ENCODE peak calls at places on chromosome 18, in four cellular contexts. O, Q, E and I are unnamed samples.

GRCh38 chr18:7084766-7085080 is 32.9 kb downstream of the LAMA1 start:
- DNase-seq in E (no peak), Q (no peak), O (peak), I (peak)

GRCh38 chr18:67805261-67805660 is 288.7 kb upstream of the DSEL start:
- DNase-seq in Q (peak), E (peak), O (peak), I (no peak)

GRCh38 chr18:1488957-1489356 is 584.3 kb downstream of the ADCYAP1 start:
- DNase-seq in Q (no peak), O (no peak), E (no peak), I (peak)

GRCh38 chr18:79634186-79634585 is 45.4 kb upstream of the CTDP1 start:
- DNase-seq in Q (no peak), O (no peak), E (no peak), I (no peak)

GRCh38 chr18:49613141-49613641 is 51.3 kb downstream of the LIPG start:
- DNase-seq in E (no peak), O (no peak), Q (no peak), I (no peak)

GRCh38 chr18:23231340-23232021 is 96.2 kb downstream of the CABLES1 start:
- DNase-seq in Q (no peak), O (peak), E (no peak), I (peak)

GRCh38 chr18:21761471-21762115 is 21.0 kb downstream of the MIB1 start:
- DNase-seq in O (no peak), E (no peak), Q (no peak), I (no peak)

GRCh38 chr18:69684789-69685188 is 262.9 kb downstream of the CD226 start:
- DNase-seq in O (no peak), E (no peak), Q (no peak), I (no peak)

GRCh38 chr18:67854340-67854739 is 337.8 kb upstream of the DSEL start:
- DNase-seq in O (no peak), E (no peak), Q (no peak), I (no peak)

GRCh38 chr18:22363867-22364463 is 53.8 kb downstream of the CTAGE1 start:
- DNase-seq in O (peak), E (no peak), Q (no peak), I (peak)

GRCh38 chr18:74899554-74899953 is 301.9 kb downstream of the ZNF407 start:
- DNase-seq in Q (no peak), E (no peak), O (peak), I (peak)

GRCh38 chr18:59270689-59271257 is 2.5 kb downstream of the RAX start:
- DNase-seq in O (no peak), E (no peak), Q (peak), I (no peak)

GRCh38 chr18:60935046-60935445 is 398.2 kb upstream of the CDH20 start:
- DNase-seq in O (no peak), Q (no peak), E (no peak), I (no peak)

GRCh38 chr18:25896178-25896780 is 194.1 kb downstream of the SS18 start:
- DNase-seq in O (peak), Q (peak), E (peak), I (peak)

GRCh38 chr18:59918320-59918755 is 18.5 kb downstream of the PMAIP1 start:
- DNase-seq in Q (peak), E (peak), O (peak), I (peak)

GRCh38 chr18:78673516-78674321 is 305.9 kb upstream of the SALL3 start:
- DNase-seq in Q (no peak), O (no peak), E (no peak), I (no peak)

GRCh38 chr18:28574175-28574574 is 397.2 kb upstream of the CDH2 start:
- DNase-seq in E (no peak), O (no peak), Q (no peak), I (no peak)

GRCh38 chr18:22913861-22914260 is 19.3 kb upstream of the RBBP8 start:
- DNase-seq in O (peak), E (no peak), Q (no peak), I (no peak)

GRCh38 chr18:75220786-75221355 is 10.3 kb downstream of the TSHZ1 start:
- DNase-seq in O (peak), E (no peak), Q (no peak), I (no peak)

GRCh38 chr18:46723856-46724415 is 32.9 kb downstream of the ST8SIA5 start:
- DNase-seq in E (no peak), Q (no peak), O (no peak), I (no peak)

GRCh38 chr18:77765468-77765867 is 515.8 kb downstream of the GALR1 start:
- DNase-seq in Q (peak), E (peak), O (peak), I (peak)

GRCh38 chr18:60082790-60083189 is 183.0 kb downstream of the PMAIP1 start:
- DNase-seq in O (no peak), E (no peak), Q (no peak), I (no peak)

GRCh38 chr18:56606623-56607022 is 31.8 kb downstream of the TXNL1 start:
- DNase-seq in O (no peak), E (no peak), Q (no peak), I (no peak)

GRCh38 chr18:21820035-21820810 is 79.6 kb downstream of the MIB1 start:
- DNase-seq in E (peak), Q (no peak), O (peak), I (peak)

GRCh38 chr18:37476182-37476581 is 89.4 kb downstream of the CELF4 start:
- DNase-seq in E (peak), Q (peak), O (peak), I (peak)

GRCh38 chr18:4806342-4806741 is 351.2 kb upstream of the DLGAP1 start:
- DNase-seq in Q (no peak), E (no peak), O (no peak), I (no peak)

GRCh38 chr18:78521744-78522143 is 457.9 kb upstream of the SALL3 start:
- DNase-seq in E (no peak), Q (no peak), O (no peak), I (no peak)

GRCh38 chr18:33231474-33232317 is 208.8 kb downstream of the CCDC178 start:
- DNase-seq in Q (peak), O (peak), E (peak), I (peak)

GRCh38 chr18:76687271-76688006 is 134.9 kb upstream of the ZNF236 start:
- DNase-seq in E (no peak), O (peak), Q (no peak), I (peak)

GRCh38 chr18:63150942-63151421 is 168.6 kb downstream of the BCL2 start:
- DNase-seq in O (peak), Q (no peak), E (no peak), I (no peak)

GRCh38 chr18:74804677-74805076 is 207.0 kb downstream of the ZNF407 start:
- DNase-seq in Q (no peak), O (peak), E (no peak), I (no peak)

GRCh38 chr18:36496022-36496421 is 198.5 kb downstream of the FHOD3 start:
- DNase-seq in O (no peak), E (no peak), Q (no peak), I (no peak)

GRCh38 chr18:68083131-68083530 is 566.6 kb upstream of the DSEL start:
- DNase-seq in Q (no peak), O (peak), E (no peak), I (peak)

GRCh38 chr18:76446321-76446720 is 48.7 kb downstream of the ZNF516 start:
- DNase-seq in E (no peak), Q (no peak), O (no peak), I (no peak)

GRCh38 chr18:74590606-74591005 is 7.1 kb upstream of the ZNF407 start:
- DNase-seq in O (no peak), E (no peak), Q (no peak), I (no peak)

GRCh38 chr18:70636991-70637390 is 348.1 kb downstream of the SOCS6 start:
- DNase-seq in O (no peak), Q (no peak), E (no peak), I (peak)

GRCh38 chr18:22952525-22952924 is 19.4 kb downstream of the RBBP8 start:
- DNase-seq in O (no peak), E (no peak), Q (no peak), I (no peak)

GRCh38 chr18:64332851-64333250 is 184.0 kb upstream of the LINC00305 start:
- DNase-seq in E (no peak), Q (no peak), O (no peak), I (no peak)

GRCh38 chr18:64330976-64331375 is 182.1 kb upstream of the LINC00305 start:
- DNase-seq in O (no peak), E (no peak), Q (no peak), I (no peak)

GRCh38 chr18:64331419-64331818 is 182.5 kb upstream of the LINC00305 start:
- DNase-seq in Q (no peak), O (no peak), E (no peak), I (no peak)

GRCh38 chr18:64333584-64333983 is 184.7 kb upstream of the LINC00305 start:
- DNase-seq in O (peak), Q (no peak), E (no peak), I (peak)

GRCh38 chr18:64330161-64330560 is 181.3 kb upstream of the LINC00305 start:
- DNase-seq in Q (peak), E (peak), O (no peak), I (peak)
- TF ChIP-seq CTCF in Q (peak), E (no peak), O (no peak), I (no peak)

GRCh38 chr18:2905802-2906521 is 59.2 kb downstream of the EMILIN2 start:
- DNase-seq in Q (no peak), O (no peak), E (peak), I (no peak)

GRCh38 chr18:2908946-2909335 is 62.1 kb downstream of the EMILIN2 start:
- DNase-seq in Q (no peak), E (no peak), O (no peak), I (no peak)

GRCh38 chr18:2908166-2908945 is 61.5 kb downstream of the EMILIN2 start:
- DNase-seq in Q (no peak), E (no peak), O (no peak), I (no peak)

GRCh38 chr18:2907459-2908145 is 60.8 kb downstream of the EMILIN2 start:
- DNase-seq in Q (no peak), O (no peak), E (no peak), I (no peak)

GRCh38 chr18:2906522-2907458 is 60.0 kb downstream of the EMILIN2 start:
- DNase-seq in O (no peak), E (peak), Q (no peak), I (no peak)
- TF ChIP-seq CTCF in O (no peak), E (peak), Q (peak), I (no peak)

DNA sequence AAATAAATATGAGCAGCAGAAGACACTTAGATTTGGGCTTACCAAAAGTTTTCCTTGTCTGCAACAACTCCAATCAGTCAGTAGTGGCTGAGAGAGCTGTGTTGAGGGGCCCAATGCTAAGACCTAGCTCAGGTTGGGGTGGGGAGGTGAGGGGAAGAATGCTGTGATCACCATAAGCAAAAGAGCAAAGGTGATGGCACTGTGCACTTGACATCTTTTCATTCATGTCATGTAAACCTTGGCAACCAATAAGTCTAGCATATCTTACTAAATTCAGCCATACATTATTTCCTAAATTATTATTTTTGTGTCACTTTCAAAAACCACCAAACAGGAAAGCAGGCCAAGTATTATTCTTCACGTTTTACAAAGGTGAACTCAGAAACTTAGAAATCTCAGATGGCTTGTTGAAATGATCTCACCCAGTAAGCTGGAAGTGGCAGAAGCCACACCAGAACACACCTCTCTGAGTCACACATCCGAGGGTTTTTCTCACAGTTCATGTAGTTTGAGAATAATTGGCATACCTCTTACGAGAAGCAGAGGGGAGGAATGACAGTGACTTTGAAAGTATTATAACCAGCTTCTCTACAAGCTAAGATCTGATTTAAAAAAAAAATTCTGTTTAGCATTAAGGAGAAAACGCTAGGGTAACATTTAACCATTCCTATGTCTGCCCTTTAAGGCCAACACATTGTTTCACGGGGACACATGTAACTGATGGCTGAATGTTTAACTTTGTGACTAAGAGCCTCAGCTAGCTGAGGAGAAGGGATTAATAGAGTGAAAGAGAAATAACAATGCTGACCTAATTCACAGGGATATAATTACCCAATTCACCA is 43.3 kb upstream of the SETBP1 start:
- DNase-seq in O (peak), E (peak), Q (no peak), I (peak)
- TF ChIP-seq CTCF in O (no peak), E (no peak), Q (no peak), I (no peak)

GRCh38 chr18:35128675-35129074 is 87.5 kb downstream of the MAPRE2 start:
- DNase-seq in O (no peak), Q (no peak), E (no peak), I (no peak)

GRCh38 chr18:35131387-35132283 is 90.4 kb downstream of the MAPRE2 start:
- DNase-seq in O (no peak), E (no peak), Q (no peak), I (peak)

GRCh38 chr18:35130236-35130635 is 89.0 kb downstream of the MAPRE2 start:
- DNase-seq in Q (no peak), O (no peak), E (no peak), I (no peak)

GRCh38 chr18:35123811-35124210 is 82.6 kb downstream of the MAPRE2 start:
- DNase-seq in O (no peak), E (no peak), Q (no peak), I (no peak)

GRCh38 chr18:35127201-35127600 is 86.0 kb downstream of the MAPRE2 start:
- DNase-seq in Q (peak), E (peak), O (no peak), I (peak)
- TF ChIP-seq CTCF in Q (peak), E (no peak), O (no peak), I (no peak)

DNA sequence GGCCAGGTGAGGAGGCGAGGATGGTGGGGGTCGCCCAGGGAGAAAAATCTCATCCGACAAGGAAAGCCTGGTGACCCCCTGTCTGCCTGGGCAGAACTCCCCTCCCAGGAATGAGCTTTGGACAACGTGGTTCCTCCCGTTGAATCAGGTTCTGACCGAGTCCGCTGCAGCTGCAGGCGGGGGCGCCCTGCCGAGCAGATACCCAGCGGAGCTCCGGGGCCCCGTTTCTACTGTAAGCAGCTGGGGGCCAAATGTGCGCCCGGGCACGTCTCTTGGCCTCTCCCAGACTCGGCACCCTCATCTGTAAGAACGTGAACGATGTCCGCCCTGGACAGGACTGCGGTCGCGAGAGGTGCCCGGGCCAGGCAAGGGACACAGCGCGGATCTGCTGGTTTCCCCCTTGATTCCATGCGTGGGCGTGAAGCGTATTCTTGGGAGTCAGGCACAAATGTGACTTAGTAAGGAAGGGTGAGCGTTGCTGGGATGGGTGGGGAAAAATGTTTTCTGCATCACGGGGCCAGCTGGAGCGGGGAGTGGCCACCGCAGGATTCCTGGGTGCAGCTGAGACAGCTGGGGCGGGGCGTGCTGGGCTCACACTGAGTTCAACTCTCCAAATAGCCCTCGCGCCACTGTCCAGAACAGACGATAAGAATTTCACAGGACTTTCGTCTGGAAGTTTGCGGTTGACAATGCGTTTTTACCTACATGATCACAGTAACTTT is 20.2 kb upstream of the TUBB6 start:
- DNase-seq in Q (peak), E (peak), O (peak), I (peak)
- TF ChIP-seq CTCF in Q (no peak), E (no peak), O (no peak), I (no peak)